ENCODE peak calls at places on chromosomes 3 and 15, in five cellular contexts. T is HepG2, Q is fibroblast of the aortic adventitia, N is HCT116, Z is OCI-LY7. E is an unnamed sample.

GRCh38 chr3:56975562-56975961 is 84.9 kb upstream of the SPATA12 start:
- DNase-seq in T (no peak), Q (peak), N (no peak), Z (no peak), E (no peak)

GRCh38 chr3:28207000-28207733 is 34.3 kb upstream of the CMC1 start:
- DNase-seq in T (peak), Q (no peak), N (no peak), Z (no peak), E (no peak)

GRCh38 chr15:31550211-31550848 is 223.7 kb downstream of the KLF13 start:
- DNase-seq in T (no peak), Q (no peak), N (no peak), Z (no peak), E (no peak)

GRCh38 chr3:45026957-45027356 is 854 bp downstream of the CLEC3B start:
- DNase-seq in T (peak), Q (peak), N (no peak), Z (no peak), E (no peak)

GRCh38 chr3:41881233-41881821 is 80.6 kb downstream of the ULK4 start:
- DNase-seq in T (peak), Q (peak), N (no peak), Z (peak), E (peak)

GRCh38 chr15:98363416-98363815 is 284.9 kb upstream of the IGF1R start:
- DNase-seq in T (no peak), Q (no peak), N (no peak), Z (no peak), E (no peak)

GRCh38 chr3:53811143-53811915 is 34.9 kb downstream of the CHDH start:
- DNase-seq in T (no peak), Q (no peak), N (no peak), Z (no peak), E (no peak)

GRCh38 chr15:70569718-70570231 is 193.6 kb downstream of the UACA start:
- DNase-seq in T (peak), Q (peak), N (peak), Z (no peak), E (no peak)

GRCh38 chr3:114804099-114804498 is 343.0 kb downstream of the ZBTB20 start:
- DNase-seq in T (no peak), Q (no peak), N (no peak), Z (no peak), E (no peak)

GRCh38 chr3:153138267-153139210 is 23.5 kb upstream of the RAP2B start:
- DNase-seq in T (peak), Q (peak), N (peak), Z (no peak), E (peak)

GRCh38 chr3:87025636-87026035 is 34.7 kb upstream of the VGLL3 start:
- DNase-seq in T (no peak), Q (no peak), N (no peak), Z (no peak), E (peak)

GRCh38 chr3:52606373-52607085 is 70.1 kb downstream of the UQCC5 start:
- DNase-seq in T (peak), Q (peak), N (peak), Z (no peak), E (peak)

GRCh38 chr3:158935846-158936245 is 134.0 kb downstream of the MFSD1 start:
- DNase-seq in T (no peak), Q (no peak), N (no peak), Z (no peak), E (no peak)

GRCh38 chr3:50304601-50305000 is 1.2 kb upstream of the HYAL1 start:
- DNase-seq in T (no peak), Q (no peak), N (no peak), Z (no peak), E (no peak)

GRCh38 chr3:50300681-50301254 is 1.6 kb upstream of the HYAL3 start:
- DNase-seq in T (no peak), Q (no peak), N (no peak), Z (no peak), E (no peak)

GRCh38 chr3:50299929-50300680 is 900 bp upstream of the HYAL3 start:
- DNase-seq in T (no peak), Q (peak), N (no peak), Z (peak), E (no peak)

GRCh38 chr3:50302095-50303037 is 1.0 kb downstream of the HYAL1 start:
- DNase-seq in T (no peak), Q (no peak), N (no peak), Z (no peak), E (no peak)

DNA sequence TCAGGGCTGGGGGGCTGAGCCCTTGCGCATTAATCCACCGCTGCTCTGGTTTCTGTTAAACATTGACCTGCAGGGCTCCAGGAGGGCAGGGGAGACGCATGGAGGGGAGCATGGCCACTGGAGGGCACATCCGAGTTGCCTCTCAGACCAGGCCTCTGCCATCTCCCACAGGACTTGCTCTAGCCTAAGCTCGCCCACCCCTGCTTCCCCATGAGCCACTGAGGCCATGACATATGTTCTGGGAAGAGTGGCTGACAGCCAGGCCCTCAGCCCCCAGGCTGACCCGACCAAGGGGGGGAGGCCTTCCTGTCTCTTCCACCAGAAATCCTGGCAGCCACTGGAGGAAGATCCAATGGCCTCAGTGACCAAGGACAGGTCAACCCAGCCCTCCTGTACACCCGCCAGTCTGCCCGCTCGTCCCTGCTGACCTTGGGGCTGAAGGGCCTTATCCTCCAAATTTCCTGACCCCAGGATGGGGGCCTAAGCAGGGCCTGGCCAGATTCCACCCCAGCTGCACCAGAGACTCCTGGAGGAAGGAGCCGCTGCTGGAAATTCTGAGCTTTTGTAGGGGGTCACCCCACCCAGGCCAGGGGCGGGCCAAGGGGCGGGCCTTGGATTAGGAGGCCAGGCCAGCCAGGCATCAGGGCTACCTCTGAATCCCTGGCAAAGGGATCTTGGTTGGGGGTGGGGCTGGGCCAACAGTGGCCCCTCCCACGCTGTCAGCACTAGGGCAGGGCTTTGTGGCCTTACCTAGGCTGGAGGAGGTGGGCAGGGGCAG is at the start of gene HYAL1:
- DNase-seq in T (peak), Q (peak), N (peak), Z (no peak), E (no peak)
- TF ChIP-seq CTCF in T (peak), Q (no peak), N (peak), Z (no peak), E (peak)

DNA sequence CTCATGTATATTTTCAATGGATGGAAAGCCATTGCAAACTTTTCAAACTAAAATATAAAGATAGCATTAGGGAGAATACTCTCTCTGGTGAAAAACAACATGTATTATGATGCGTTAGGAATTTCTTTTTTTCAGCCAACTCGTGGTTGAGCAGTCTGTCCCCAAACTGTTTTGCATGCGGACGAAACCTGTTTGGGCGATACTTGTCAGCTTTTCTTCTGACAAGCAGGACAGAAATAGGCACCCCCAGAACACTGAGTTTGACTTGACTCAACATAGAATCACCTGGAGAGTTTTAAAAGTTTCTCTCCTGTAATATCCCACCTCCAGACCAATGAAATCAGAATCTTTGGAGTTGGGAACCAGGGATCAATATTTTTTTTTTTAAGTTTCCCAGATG is 417.5 kb upstream of the TPRG1 start:
- DNase-seq in T (no peak), Q (no peak), N (no peak), Z (peak), E (no peak)
- H3K4me3 ChIP-seq in T (no peak), Q (no peak), N (no peak), Z (peak), E (no peak)

DNA sequence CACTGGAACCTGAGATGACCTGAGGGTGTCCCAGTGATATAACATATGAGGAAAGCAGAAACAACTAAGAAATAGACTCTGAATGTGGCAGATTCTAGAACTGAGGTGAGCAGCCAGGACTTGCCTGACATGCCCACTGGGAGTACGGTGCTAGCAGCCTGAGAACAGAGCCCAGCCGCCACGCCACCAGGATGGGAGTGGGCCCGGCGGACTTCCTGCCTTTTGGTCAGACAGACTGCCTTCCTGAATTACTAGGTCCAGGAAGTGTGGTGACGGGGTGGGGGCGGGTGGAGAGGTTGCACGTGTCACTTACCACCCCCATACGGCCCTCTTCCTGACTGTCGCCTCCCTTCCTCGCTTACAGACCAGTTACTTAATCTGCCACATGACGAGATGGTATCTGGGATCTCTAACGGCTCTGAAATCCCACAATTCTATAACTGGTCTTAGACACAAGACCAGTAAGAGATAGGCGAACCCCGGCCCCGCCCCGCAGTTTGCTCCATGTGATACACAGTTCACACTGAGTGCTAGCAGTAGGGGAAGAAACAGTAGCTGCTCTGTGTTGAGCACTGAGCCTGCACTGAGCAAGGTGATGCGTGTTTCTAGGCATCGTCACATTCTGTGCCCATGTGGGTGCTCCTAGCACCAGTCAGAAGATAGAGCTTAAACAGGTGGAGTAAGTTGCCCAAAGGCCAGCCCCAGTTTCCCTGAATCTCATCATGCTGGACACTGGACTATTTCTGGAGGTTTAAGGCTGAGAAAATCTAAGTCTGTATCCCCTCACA is 95.7 kb downstream of the CPN2 start:
- DNase-seq in T (peak), Q (no peak), N (no peak), Z (peak), E (no peak)
- TF ChIP-seq CTCF in T (no peak), Q (no peak), N (no peak), Z (no peak), E (no peak)

DNA sequence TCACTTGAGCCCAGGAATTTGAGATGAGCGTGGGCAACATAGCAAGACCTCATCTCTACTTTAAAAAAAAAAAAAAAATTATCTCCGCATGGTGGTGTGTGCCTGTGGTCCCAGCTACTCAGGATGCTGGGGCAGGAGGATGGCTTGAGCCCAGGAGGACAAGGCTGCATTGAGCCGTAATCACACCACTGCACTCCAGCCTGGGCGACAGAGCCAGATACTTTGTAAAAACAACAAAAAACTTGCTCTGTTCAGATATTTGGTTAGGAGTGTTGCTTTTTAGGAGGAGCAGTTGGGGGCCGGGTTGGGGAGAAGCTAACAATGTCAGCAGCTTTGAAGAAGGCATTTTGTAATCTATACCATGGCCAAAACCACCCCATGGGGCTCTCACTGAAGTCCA is 4.1 kb downstream of the GCNT3 start:
- DNase-seq in T (no peak), Q (no peak), N (no peak), Z (no peak), E (no peak)
- H3K4me3 ChIP-seq in T (no peak), Q (no peak), N (no peak), Z (no peak), E (no peak)

DNA sequence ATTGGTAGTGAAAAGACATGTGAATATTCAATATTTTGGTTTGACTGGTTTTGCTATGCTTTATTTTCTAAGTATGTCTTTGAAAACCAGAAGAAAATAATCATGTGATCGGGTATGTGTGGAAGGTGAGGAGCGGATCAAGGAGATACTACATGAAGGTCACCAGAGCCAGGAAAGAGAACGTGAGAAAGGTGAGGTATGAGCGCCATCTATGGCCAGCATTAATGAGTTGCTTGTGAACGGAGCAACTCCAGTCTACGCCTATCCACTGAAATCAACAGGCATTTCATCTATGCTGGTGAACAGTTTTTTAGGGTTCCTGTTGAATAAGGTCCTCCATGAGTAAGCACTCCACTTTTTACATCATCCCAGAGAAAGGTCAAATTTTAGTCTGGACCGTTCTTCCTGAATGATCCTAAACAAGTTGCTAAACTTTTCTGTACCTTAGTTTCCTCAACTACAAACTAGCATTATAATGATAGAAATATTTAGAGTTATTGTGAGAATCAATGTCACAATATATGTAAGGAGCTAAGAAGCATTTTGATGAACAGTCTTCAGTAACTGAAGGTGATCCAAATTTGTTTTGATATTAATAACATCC is 1435.2 kb upstream of the CADM2 start:
- DNase-seq in T (peak), Q (no peak), N (no peak), Z (peak), E (no peak)
- TF ChIP-seq CTCF in T (peak), Q (no peak), N (peak), Z (peak), E (no peak)

DNA sequence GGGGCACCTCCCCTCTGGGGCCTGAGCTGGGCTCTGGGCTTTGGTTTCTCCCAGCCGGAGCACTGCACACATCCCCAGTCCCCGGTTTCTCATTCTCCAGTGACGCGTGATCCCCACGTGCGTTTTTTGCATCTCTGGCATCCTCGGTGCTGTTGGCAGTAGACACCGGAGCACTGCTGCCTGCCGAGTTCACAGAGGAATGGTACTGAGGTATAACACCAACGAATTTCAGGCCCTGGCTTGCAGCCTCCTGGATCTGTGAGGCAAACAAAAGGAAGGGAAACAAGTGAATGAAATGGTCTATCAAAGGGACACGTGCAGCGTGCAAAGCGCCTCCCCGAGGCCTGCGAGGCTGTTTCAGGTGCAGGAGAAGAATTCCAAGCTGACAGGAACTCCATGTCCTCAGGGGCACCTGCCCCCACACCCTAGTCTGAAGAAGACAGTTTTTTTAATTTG is 112.9 kb downstream of the OXNAD1 start:
- DNase-seq in T (no peak), Q (no peak), N (no peak), Z (peak), E (no peak)
- H3K4me3 ChIP-seq in T (no peak), Q (no peak), N (no peak), Z (peak), E (no peak)

GRCh38 chr3:125398952-125399351 is 23.8 kb upstream of the ZNF148 start:
- DNase-seq in T (no peak), Q (no peak), N (no peak), Z (peak), E (no peak)
- TF ChIP-seq CTCF in T (peak), Q (no peak), N (no peak), Z (peak), E (no peak)

GRCh38 chr3:160616721-160617120 is 51.4 kb upstream of the KPNA4 start:
- DNase-seq in T (no peak), Q (peak), N (no peak), Z (no peak), E (no peak)

GRCh38 chr3:160617636-160618035 is 52.3 kb upstream of the KPNA4 start:
- DNase-seq in T (no peak), Q (no peak), N (no peak), Z (no peak), E (no peak)

GRCh38 chr3:160618878-160619277 is 53.5 kb upstream of the KPNA4 start:
- DNase-seq in T (no peak), Q (peak), N (no peak), Z (no peak), E (no peak)

GRCh38 chr3:160616311-160616710 is 50.9 kb upstream of the KPNA4 start:
- DNase-seq in T (no peak), Q (no peak), N (no peak), Z (no peak), E (no peak)

DNA sequence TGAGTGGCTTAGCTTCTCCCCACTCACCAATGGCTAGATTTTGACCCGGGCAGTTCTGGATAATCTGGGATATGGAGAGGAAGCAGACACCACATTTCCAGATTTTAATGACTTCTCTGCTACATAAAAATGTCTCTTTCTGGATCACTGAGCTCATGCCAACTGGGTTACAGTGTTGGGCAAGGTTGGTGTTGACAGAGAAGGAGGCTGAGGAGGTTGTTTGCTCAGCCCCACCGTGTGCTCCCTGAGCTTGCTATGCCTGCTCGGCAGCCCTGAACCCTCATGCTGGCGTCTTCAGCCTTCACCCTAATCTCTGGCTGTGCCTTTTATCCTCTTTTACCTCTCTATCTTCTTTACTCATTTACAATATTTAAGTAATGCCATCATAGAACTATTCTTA is 53.0 kb upstream of the KPNA4 start:
- DNase-seq in T (no peak), Q (no peak), N (no peak), Z (no peak), E (no peak)
- H3K4me3 ChIP-seq in T (no peak), Q (no peak), N (no peak), Z (no peak), E (no peak)

DNA sequence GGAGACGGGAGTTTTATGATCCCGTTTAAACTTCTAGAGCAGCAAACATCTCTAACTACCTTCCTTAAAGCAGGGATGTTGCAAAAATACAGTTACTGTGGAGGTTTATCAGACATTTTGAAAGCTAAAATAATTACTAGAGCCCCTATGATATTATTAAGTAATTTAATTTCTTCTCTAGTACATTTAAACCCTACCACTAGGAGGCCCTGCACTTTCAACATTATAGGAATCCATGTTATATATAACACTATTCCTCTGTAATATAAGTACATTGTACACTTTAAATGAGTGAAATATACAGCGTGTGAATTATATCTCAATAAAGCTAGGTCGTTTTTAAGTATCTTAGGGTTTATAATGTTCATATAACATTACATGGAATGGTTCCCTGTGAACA is 11.5 kb downstream of the SETMAR start:
- DNase-seq in T (no peak), Q (peak), N (no peak), Z (peak), E (no peak)
- TF ChIP-seq CTCF in T (no peak), Q (peak), N (peak), Z (peak), E (peak)

E was measured in HFF-Myc.